ENCODE peak calls at places on chromosomes 1 and 21, in seven cellular contexts. M is heart left ventricle, Y is adrenal gland, A is left ventricle myocardium inferior, O is testis, D is tibial artery, S is tibial nerve. G is an unnamed sample. For H3K4me1, the result is how much of the 10 kb centered on the place peaks cover.

GRCh38 chr1:64826991-64827390 is 82.1 kb downstream of the RAVER2 start:
- DNase-seq in M (no peak), Y (no peak), A (no peak), O (no peak), D (no peak), S (no peak), G (no peak)

GRCh38 chr1:107622975-107623374 is 342.0 kb downstream of the VAV3 start:
- DNase-seq in M (no peak), Y (no peak), A (no peak), O (no peak), D (no peak), S (no peak), G (no peak)

GRCh38 chr1:220926146-220926545 is 46.9 kb downstream of the HLX start:
- DNase-seq in M (no peak), Y (no peak), A (no peak), O (no peak), D (no peak), S (no peak), G (no peak)

GRCh38 chr1:55987491-55988255 is 591.7 kb downstream of the PLPP3 start:
- DNase-seq in M (no peak), Y (no peak), A (no peak), O (no peak), D (no peak), S (no peak), G (no peak)

GRCh38 chr1:208615356-208615755 is 371.2 kb upstream of the PLXNA2 start:
- DNase-seq in M (no peak), Y (no peak), A (no peak), O (no peak), D (no peak), S (no peak), G (no peak)

GRCh38 chr21:14686466-14687276 is 140.6 kb upstream of the SAMSN1 start:
- DNase-seq in M (no peak), Y (no peak), A (no peak), O (no peak), D (no peak), S (no peak), G (no peak)

GRCh38 chr1:68799096-68799495 is 302.2 kb upstream of the DEPDC1 start:
- DNase-seq in M (no peak), Y (no peak), A (no peak), O (no peak), D (no peak), S (no peak), G (no peak)

GRCh38 chr1:21149862-21150432 is 26.8 kb downstream of the EIF4G3 start:
- DNase-seq in M (peak), Y (no peak), A (no peak), O (no peak), D (no peak), S (no peak), G (no peak)

GRCh38 chr1:165075725-165076370 is 280.7 kb downstream of the LMX1A start:
- DNase-seq in M (no peak), Y (no peak), A (no peak), O (peak), D (no peak), S (no peak), G (no peak)

GRCh38 chr1:152162826-152163463 is 3.9 kb upstream of the RPTN start:
- DNase-seq in M (no peak), Y (no peak), A (no peak), O (no peak), D (no peak), S (no peak), G (no peak)

GRCh38 chr1:33374336-33375105 is 53.6 kb upstream of the A3GALT2 start:
- DNase-seq in M (no peak), Y (no peak), A (no peak), O (no peak), D (no peak), S (no peak), G (no peak)

GRCh38 chr1:216822480-216822879 is 99.3 kb upstream of the ESRRG start:
- DNase-seq in M (no peak), Y (no peak), A (no peak), O (no peak), D (no peak), S (no peak), G (no peak)

GRCh38 chr21:29511076-29511475 is 212.4 kb downstream of the BACH1 start:
- DNase-seq in M (no peak), Y (no peak), A (no peak), O (no peak), D (no peak), S (no peak), G (no peak)

GRCh38 chr1:110672753-110673108 is 2.0 kb downstream of the KCNA3 start:
- DNase-seq in M (no peak), Y (no peak), A (no peak), O (no peak), D (no peak), S (no peak), G (no peak)

GRCh38 chr1:31987231-31987630 is 26.4 kb upstream of the KHDRBS1 start:
- DNase-seq in M (no peak), Y (no peak), A (no peak), O (no peak), D (no peak), S (no peak), G (no peak)

GRCh38 chr1:208086116-208086515 is 158.1 kb downstream of the PLXNA2 start:
- DNase-seq in M (no peak), Y (no peak), A (no peak), O (no peak), D (no peak), S (no peak), G (no peak)

GRCh38 chr1:39154553-39155361 is 49.7 kb upstream of the MACF1 start:
- DNase-seq in M (peak), Y (peak), A (peak), O (peak), D (peak), S (no peak), G (no peak)

GRCh38 chr1:39852214-39852791 is 31.0 kb downstream of the TRIT1 start:
- DNase-seq in M (no peak), Y (no peak), A (no peak), O (no peak), D (no peak), S (no peak), G (no peak)

GRCh38 chr1:10979483-10979920 is 33.0 kb upstream of the TARDBP start:
- DNase-seq in M (peak), Y (no peak), A (peak), O (no peak), D (peak), S (peak), G (peak)

GRCh38 chr21:38800924-38801744 is 4.6 kb upstream of the ETS2 start:
- DNase-seq in M (no peak), Y (no peak), A (no peak), O (no peak), D (no peak), S (no peak), G (no peak)

GRCh38 chr1:213231795-213232231 is 180.8 kb downstream of the RPS6KC1 start:
- DNase-seq in M (no peak), Y (no peak), A (no peak), O (no peak), D (no peak), S (no peak), G (no peak)

GRCh38 chr21:38139380-38140168 is 117.2 kb upstream of the KCNJ15 start:
- DNase-seq in M (no peak), Y (no peak), A (no peak), O (no peak), D (no peak), S (no peak), G (no peak)

GRCh38 chr1:165371588-165372235 is 15.2 kb upstream of the LMX1A start:
- DNase-seq in M (no peak), Y (no peak), A (no peak), O (no peak), D (no peak), S (no peak), G (no peak)

GRCh38 chr1:46166521-46167462 is 8.1 kb upstream of the TSPAN1 start:
- DNase-seq in M (peak), Y (peak), A (peak), O (peak), D (peak), S (no peak), G (no peak)

GRCh38 chr1:223129229-223129851 is 13.7 kb downstream of the TLR5 start:
- DNase-seq in M (peak), Y (peak), A (peak), O (peak), D (peak), S (peak), G (no peak)

GRCh38 chr1:204695692-204696091 is 10.2 kb upstream of the LRRN2 start:
- DNase-seq in M (no peak), Y (no peak), A (no peak), O (no peak), D (peak), S (no peak), G (no peak)

DNA sequence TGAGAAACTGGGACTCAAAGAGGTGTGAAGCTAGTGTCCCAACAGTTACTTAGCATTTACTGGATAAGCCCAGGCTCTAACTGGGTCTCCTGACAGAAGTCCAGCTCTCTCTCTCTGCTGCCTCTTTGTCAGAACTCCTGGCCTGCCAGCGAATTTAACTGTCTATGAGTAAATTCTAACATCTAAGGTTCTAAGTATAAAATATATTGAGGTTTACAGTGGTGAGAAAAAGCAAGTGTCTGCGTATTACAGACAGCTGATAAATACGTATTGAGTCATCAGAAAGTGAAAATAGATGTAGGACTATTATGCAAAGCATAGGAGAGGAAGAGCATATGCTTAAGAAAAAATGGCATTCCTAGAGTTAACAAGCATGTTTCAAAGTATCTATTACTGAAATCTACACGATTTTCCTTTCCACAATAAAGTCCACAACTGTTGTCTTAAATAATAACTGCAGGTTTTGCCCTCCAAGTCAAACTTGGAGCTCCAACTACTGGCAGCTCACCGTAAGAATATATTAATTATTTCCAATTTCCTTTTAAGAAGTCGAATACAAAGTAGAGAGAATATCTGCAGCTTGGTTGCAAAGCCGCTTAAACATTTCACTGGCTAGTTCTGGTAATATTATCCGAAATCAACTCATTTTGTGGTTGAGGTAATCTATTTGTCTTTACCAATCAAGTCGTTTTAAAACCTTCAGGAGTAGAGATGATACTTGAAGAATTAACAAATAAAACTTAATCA is 1.4 kb upstream of the RGS2 start:
- DNase-seq in M (no peak), Y (no peak), A (no peak), O (no peak), D (no peak), S (no peak), G (no peak)
- TF ChIP-seq CTCF in M (peak), Y (no peak), A (peak), O (no peak), D (no peak), S (peak), G (no peak)

GRCh38 chr1:53687886-53688285 is 51.1 kb downstream of the GLIS1 start:
- DNase-seq in M (no peak), Y (no peak), A (no peak), O (no peak), D (no peak), S (no peak), G (no peak)

GRCh38 chr1:53687426-53687825 is 51.5 kb downstream of the GLIS1 start:
- DNase-seq in M (no peak), Y (no peak), A (no peak), O (no peak), D (no peak), S (no peak), G (no peak)

GRCh38 chr1:53689736-53690401 is 49.1 kb downstream of the GLIS1 start:
- DNase-seq in M (no peak), Y (no peak), A (no peak), O (no peak), D (no peak), S (no peak), G (no peak)

GRCh38 chr1:53689223-53689622 is 49.7 kb downstream of the GLIS1 start:
- DNase-seq in M (no peak), Y (no peak), A (no peak), O (no peak), D (no peak), S (no peak), G (no peak)

DNA sequence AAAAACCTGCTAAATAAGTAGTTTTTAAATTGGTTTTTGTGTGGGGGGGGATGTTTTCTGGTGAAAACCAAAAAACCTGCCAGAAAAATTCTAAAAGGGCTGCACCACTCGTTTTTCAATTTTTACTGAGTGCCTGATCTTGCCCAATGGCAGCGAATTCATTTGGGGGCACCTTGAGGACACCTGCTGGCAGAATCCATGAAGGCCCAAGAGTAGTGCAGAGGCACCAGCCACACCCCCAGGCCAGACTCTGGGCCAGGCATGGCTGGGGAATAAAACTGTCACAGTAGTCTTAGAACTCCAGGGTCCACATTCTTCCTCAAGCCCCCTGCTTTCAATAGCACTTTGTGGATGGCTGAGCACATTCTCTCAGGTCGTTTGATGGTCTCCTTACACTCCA is 50.3 kb downstream of the GLIS1 start:
- DNase-seq in M (no peak), Y (no peak), A (no peak), O (no peak), D (no peak), S (no peak), G (no peak)
- H3K4me1 ChIP-seq in M (under half), Y (under half), A (under half), O (under half), D (under half), S (under half), G (under half)

GRCh38 chr1:72011721-72012120 is 270.6 kb downstream of the NEGR1 start:
- DNase-seq in M (no peak), Y (no peak), A (no peak), O (no peak), D (no peak), S (no peak), G (no peak)
- TF ChIP-seq CTCF in M (no peak), Y (no peak), A (no peak), O (no peak), D (no peak), S (no peak), G (no peak)

DNA sequence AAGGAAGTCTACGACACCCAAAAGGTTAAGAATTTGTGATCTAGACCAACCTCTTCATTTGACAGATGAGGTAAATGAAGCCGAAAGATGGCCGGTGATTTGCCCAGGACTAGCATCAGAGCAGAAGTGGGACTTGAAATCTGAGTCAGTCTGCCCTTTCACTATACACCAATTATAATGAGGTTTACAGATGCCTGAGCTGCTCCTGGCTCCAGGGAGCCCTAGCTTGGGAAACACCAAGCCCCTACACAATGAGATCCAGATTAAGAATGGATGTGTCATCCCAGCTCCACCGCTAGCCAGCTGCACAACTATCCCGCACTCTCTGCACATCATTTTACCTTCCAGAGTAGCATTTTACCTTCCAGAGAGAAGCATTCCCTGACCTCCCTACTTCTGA is 26.9 kb downstream of the SERTAD4 start:
- DNase-seq in M (no peak), Y (no peak), A (no peak), O (no peak), D (no peak), S (no peak), G (no peak)
- H3K4me1 ChIP-seq in M (under half), Y (under half), A (under half), O (under half), D (under half), S (half or more), G (under half)

GRCh38 chr1:6584126-6585080 is 4.6 kb downstream of the ZBTB48 start:
- DNase-seq in M (no peak), Y (no peak), A (no peak), O (no peak), D (no peak), S (no peak), G (no peak)
- TF ChIP-seq CTCF in M (no peak), Y (no peak), A (no peak), O (peak), D (peak), S (no peak), G (peak)

DNA sequence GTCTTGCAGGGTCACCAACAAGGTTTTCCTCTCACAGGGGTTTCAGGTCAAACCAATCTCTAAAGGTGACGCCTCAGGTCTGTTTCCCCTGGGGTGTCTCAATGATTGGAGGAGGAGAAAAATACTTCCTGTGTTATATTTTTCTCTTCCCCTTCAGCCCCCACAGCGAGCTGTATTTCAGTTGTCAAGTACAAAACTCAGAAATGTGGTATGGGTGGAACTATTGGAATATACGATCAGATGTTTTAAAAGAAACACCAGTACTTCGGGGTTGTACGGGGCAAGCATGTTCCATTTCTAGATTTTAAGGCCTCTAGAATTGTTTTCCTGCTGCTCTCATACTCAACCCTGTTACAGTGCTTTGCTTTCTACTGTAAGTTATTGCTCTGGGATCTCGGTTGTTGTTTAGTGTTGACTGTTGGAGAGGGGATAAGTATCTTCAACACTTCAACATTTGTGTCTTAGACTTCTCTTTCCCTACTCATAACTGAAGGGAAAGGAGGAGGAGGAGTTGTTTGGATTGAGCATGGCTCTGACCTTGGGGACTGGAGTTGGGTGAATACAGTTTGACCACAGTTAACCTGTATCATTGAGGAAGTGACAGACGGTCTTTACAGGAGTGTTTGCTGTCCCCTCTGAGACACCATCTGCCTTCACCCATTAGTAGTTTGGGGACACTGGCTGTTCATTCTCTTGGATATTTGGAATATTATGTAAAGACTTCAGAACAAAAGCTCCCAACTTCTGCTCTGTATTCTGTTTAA is 2.0 kb downstream of the MAPKAPK2 start:
- DNase-seq in M (no peak), Y (no peak), A (no peak), O (no peak), D (no peak), S (no peak), G (no peak)
- H3K4me1 ChIP-seq in M (half or more), Y (half or more), A (half or more), O (under half), D (under half), S (half or more), G (half or more)